ENCODE peak calls at places on chromosomes 13 and 19, in five cellular contexts. Z is cardiac muscle cell, K is H9, I is heart left ventricle, G is keratinocyte. R is an unnamed sample.

GRCh38 chr19:38266070-38266469 is 1.7 kb downstream of the SPINT2 start:
- DNase-seq in Z (no peak), K (no peak), I (no peak), G (no peak), R (no peak)

GRCh38 chr19:29708553-29709439 is 6.3 kb downstream of the C19orf12 start:
- DNase-seq in Z (peak; percentile 50), K (no peak), I (peak; percentile 61), G (no peak), R (no peak)

GRCh38 chr19:38736036-38736412 is 8.2 kb downstream of the CAPN12 start:
- DNase-seq in Z (no peak), K (peak; percentile 68), I (no peak), G (no peak), R (peak; percentile 80)

GRCh38 chr13:28329395-28330158 is 165.4 kb downstream of the FLT1 start:
- DNase-seq in Z (peak; percentile 93), K (no peak), I (no peak), G (no peak), R (peak; percentile 58)

GRCh38 chr19:35519291-35519690 is 5.8 kb upstream of the DMKN start:
- DNase-seq in Z (peak; percentile 30), K (no peak), I (no peak), G (peak; percentile 90), R (no peak)

GRCh38 chr19:51799311-51799997 is 4.5 kb downstream of the FPR3 start:
- DNase-seq in Z (peak; percentile 100), K (no peak), I (peak; percentile 95), G (no peak), R (peak; percentile 78)

GRCh38 chr13:103996733-103997132 is 930.5 kb upstream of the SLC10A2 start:
- DNase-seq in Z (no peak), K (no peak), I (no peak), G (no peak), R (no peak)

GRCh38 chr13:26473571-26474230 is 83.8 kb upstream of the WASF3 start:
- DNase-seq in Z (no peak), K (no peak), I (no peak), G (no peak), R (no peak)

GRCh38 chr13:27926644-27927434 is 7.0 kb downstream of the PDX1 start:
- DNase-seq in Z (no peak), K (peak; percentile 60), I (no peak), G (no peak), R (no peak)

GRCh38 chr13:28602580-28602979 is 56.4 kb upstream of the POMP start:
- DNase-seq in Z (no peak), K (no peak), I (no peak), G (no peak), R (no peak)

GRCh38 chr13:92303428-92303827 is 905.0 kb downstream of the GPC5 start:
- DNase-seq in Z (peak; percentile 98), K (no peak), I (no peak), G (no peak), R (no peak)

DNA sequence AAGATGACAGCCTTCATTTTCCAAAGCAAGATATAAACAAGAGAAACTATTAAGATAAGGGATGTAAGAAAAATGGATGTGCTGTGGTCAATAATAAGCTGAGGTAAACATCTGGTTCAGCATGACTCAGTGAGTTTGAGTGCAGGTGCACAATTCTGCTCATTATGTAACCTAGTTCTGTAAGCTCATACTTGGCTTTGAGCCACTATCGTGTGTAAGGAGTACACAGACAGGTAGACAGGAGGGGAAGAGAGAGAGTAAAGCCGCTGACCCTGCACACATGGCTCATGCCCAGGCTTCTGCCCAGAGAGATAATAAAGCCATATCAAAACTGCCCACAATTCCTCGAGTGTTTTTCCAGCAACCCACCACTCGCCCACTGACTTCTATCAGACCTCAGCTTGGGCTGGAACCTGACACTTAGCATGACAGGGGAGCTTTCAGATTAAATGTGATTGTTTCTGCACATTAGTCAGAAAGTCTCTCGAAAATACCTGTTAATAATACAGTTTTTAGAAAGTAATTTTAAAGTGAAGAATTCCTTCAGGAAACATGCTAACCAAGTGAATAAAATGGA is 51.7 kb downstream of the ZNF91 start:
- DNase-seq in Z (no peak), K (no peak), I (no peak), G (no peak), R (no peak)
- H3K9me3 ChIP-seq in Z (peaks cover 4% of the 10 kb centered on the region), K (peaks cover 8% of the 10 kb centered on the region), I (no peaks in the 10 kb centered on the region), G (peaks cover 38% of the 10 kb centered on the region), R (peaks cover 99% of the 10 kb centered on the region)

GRCh38 chr13:30660796-30661195 is 43.1 kb downstream of the USPL1 start:
- DNase-seq in Z (no peak), K (no peak), I (no peak), G (no peak), R (no peak)
- H3K27ac ChIP-seq in Z (peak overlapping the region; percentile 51), K (no peak overlapping the region), I (no peak overlapping the region), G (no peak overlapping the region), R (no peak overlapping the region)

GRCh38 chr19:58085348-58085875 is 12.6 kb downstream of the ZSCAN18 start:
- DNase-seq in Z (no peak), K (no peak), I (no peak), G (no peak), R (no peak)

GRCh38 chr19:58088521-58089052 is 9.4 kb downstream of the ZSCAN18 start:
- DNase-seq in Z (no peak), K (no peak), I (no peak), G (no peak), R (no peak)

GRCh38 chr19:58089846-58090245 is 8.2 kb downstream of the ZSCAN18 start:
- DNase-seq in Z (no peak), K (no peak), I (no peak), G (no peak), R (no peak)

GRCh38 chr19:58084596-58085347 is 13.3 kb downstream of the ZSCAN18 start:
- DNase-seq in Z (no peak), K (no peak), I (no peak), G (no peak), R (no peak)

DNA sequence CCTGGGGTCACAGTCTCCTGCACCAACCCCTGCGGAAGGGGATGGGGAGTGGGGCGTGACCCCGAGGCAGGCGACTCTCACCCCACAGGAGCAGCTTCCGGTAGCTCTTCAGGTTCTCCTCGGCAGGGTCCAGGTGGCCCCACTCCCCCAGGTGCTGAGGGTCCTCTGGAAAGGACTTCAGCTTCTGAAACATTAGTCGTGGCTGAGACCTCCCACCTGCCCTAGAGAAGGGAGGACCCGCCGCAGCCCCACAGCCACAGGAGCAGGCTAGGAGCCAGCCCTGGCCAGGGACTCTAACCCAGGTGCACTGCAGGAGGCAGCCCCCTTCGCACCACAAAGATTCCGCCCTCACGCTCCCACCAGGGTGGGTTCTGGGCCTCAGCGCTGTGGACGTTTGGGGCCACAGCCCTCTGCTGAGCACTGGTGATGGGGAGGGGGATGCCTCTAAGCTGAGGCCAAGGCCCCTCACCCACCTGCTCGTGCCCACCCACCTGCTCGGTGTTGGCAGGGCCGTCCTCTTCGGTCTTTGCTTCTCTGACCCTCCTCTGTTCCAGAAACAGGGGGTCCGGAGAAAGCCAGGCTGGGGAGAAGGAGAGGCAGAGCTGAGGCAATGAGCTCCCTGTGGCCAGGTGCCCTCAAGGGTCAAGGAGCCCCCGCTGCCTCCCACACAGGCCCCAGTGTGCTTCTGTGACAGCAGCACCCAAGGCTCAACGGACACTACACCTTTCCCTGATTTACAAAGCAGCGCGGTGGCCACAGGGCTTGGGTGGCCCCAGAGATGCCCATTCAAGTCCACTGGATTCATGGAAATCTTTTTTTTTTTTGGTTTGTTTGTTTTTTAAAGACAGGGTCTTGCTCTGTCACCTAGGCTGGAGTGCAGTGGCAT is 11.0 kb downstream of the ZSCAN18 start:
- DNase-seq in Z (no peak), K (no peak), I (no peak), G (no peak), R (no peak)
- H3K9me3 ChIP-seq in Z (no peaks in the 10 kb centered on the region), K (no peaks in the 10 kb centered on the region), I (no peaks in the 10 kb centered on the region), G (peaks cover 30% of the 10 kb centered on the region), R (peaks cover 77% of the 10 kb centered on the region)

GRCh38 chr13:100196380-100196779 is 107.5 kb downstream of the PCCA start:
- DNase-seq in Z (no peak), K (no peak), I (no peak), G (no peak), R (no peak)
- H3K27ac ChIP-seq in Z (no peak overlapping the region), K (no peak overlapping the region), I (no peak overlapping the region), G (no peak overlapping the region), R (no peak overlapping the region)

DNA sequence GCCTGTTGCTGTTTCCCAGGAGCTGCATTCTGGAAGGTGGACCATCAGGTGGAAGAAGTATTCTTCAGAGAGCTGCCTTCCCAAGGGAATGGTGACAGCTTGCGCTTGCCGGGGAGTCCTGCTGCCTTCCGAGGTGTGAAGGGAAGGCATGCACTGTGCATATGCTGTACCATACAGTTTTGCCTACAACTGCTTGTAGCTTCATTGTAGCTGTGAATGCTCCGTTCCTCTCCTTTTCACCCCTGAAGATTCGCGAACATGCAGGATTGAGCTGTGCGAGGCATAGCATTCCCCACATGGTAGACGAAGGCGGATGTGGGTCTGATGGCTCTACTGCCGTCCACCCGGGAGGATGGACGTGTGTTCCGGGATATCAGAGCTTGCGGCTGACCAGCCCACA is 243.2 kb upstream of the TSHZ3 start:
- DNase-seq in Z (no peak), K (no peak), I (no peak), G (no peak), R (no peak)
- H3K9me3 ChIP-seq in Z (no peaks in the 10 kb centered on the region), K (no peaks in the 10 kb centered on the region), I (no peaks in the 10 kb centered on the region), G (peaks cover 8% of the 10 kb centered on the region), R (no peaks in the 10 kb centered on the region)